ENCODE peak calls at places on chromosomes 13 and 19, in eight cellular contexts. N is LHCN-M2; U is fibroblast of mammary gland; J is activated naive CD4-positive, alpha-beta T cell treated with anti-CD3 and anti-CD28 coated beads, Interleukin-2, amount 10 ng/mL, durations not matched to agents 7 days and 5 days; L is cardiac muscle cell; R is stimulated activated CD8-positive, alpha-beta memory T cell treated with anti-CD3 and anti-CD28 coated beads, Interleukin-7, amount 100 ng/mL, for 1 hour; Z is NCI-H1417; A is AG08396. E is an unnamed sample.

GRCh38 chr19:4267901-4268815 is 10.9 kb upstream of the SHD start:
- DNase-seq in N (no peak), U (no peak), J (no peak), L (no peak), R (no peak), Z (no peak), A (no peak), E (no peak)

GRCh38 chr19:52296773-52297600 is at the start of gene ZNF480:
- DNase-seq in N (peak; percentile 74), U (peak; percentile 68), J (peak; percentile 89), L (peak; percentile 81), R (peak; percentile 71), Z (peak; percentile 90), A (peak; percentile 92), E (peak; percentile 90)

GRCh38 chr19:10110076-10110971 is 1.2 kb upstream of the P2RY11 start:
- DNase-seq in N (no peak), U (no peak), J (no peak), L (no peak), R (no peak), Z (no peak), A (no peak), E (no peak)

GRCh38 chr13:113777311-113778260 is 18.6 kb downstream of the TMEM255B start:
- DNase-seq in N (peak; percentile 24), U (peak; percentile 22), J (peak; percentile 29), L (peak; percentile 44), R (no peak), Z (no peak), A (peak; percentile 66), E (no peak)

GRCh38 chr19:17322854-17323253 is 11.8 kb downstream of the ANO8 start:
- DNase-seq in N (no peak), U (no peak), J (no peak), L (no peak), R (no peak), Z (no peak), A (no peak), E (no peak)

GRCh38 chr19:9487016-9487415 is 11.4 kb downstream of the ZNF560 start:
- DNase-seq in N (no peak), U (no peak), J (no peak), L (no peak), R (no peak), Z (no peak), A (no peak), E (no peak)

GRCh38 chr19:39810424-39810823 is 23.5 kb downstream of the DYRK1B start:
- DNase-seq in N (no peak), U (no peak), J (no peak), L (no peak), R (no peak), Z (no peak), A (no peak), E (no peak)

GRCh38 chr19:44573647-44574046 is 39.7 kb upstream of the IGSF23 start:
- DNase-seq in N (no peak), U (no peak), J (no peak), L (peak; percentile 47), R (no peak), Z (no peak), A (no peak), E (no peak)

GRCh38 chr13:76868451-76868850 is 17.8 kb downstream of the KCTD12 start:
- DNase-seq in N (peak; percentile 54), U (no peak), J (no peak), L (no peak), R (no peak), Z (no peak), A (no peak), E (no peak)

GRCh38 chr19:11435833-11436313 is 438 bp downstream of the PRKCSH start:
- DNase-seq in N (peak; percentile 30), U (peak; percentile 20), J (peak; percentile 39), L (peak; percentile 30), R (no peak), Z (no peak), A (peak; percentile 40), E (no peak)

GRCh38 chr19:18208098-18208951 is 4.5 kb upstream of the RAB3A start:
- DNase-seq in N (peak; percentile 86), U (peak; percentile 81), J (peak; percentile 67), L (peak; percentile 87), R (no peak), Z (peak; percentile 27), A (peak; percentile 89), E (peak; percentile 40)

GRCh38 chr13:76715043-76715442 is 171.2 kb downstream of the KCTD12 start:
- DNase-seq in N (peak; percentile 46), U (no peak), J (no peak), L (no peak), R (no peak), Z (no peak), A (no peak), E (no peak)

GRCh38 chr19:10510301-10510802 is 6.9 kb downstream of the S1PR5 start:
- DNase-seq in N (no peak), U (no peak), J (peak; percentile 78), L (no peak), R (no peak), Z (no peak), A (peak; percentile 53), E (peak; percentile 41)

GRCh38 chr19:37217533-37217854 is 520 bp upstream of the ZNF383 start:
- DNase-seq in N (no peak), U (no peak), J (no peak), L (no peak), R (no peak), Z (no peak), A (no peak), E (no peak)